ENCODE peak calls at places on chromosomes 1 and 21, in six cellular contexts. One of them, this sample, is unnamed.

GRCh38 chr1:12409676-12410075 is 179.8 kb downstream of the VPS13D start:
- DNase-seq in HFF-Myc: no peak
- DNase-seq in suprapubic skin: no peak
- DNase-seq in esophagus squamous epithelium: no peak
- DNase-seq in cardiac fibroblast: no peak
- DNase-seq in CD8-positive, alpha-beta memory T cell: no peak
- DNase-seq in this sample: no peak

GRCh38 chr1:104392552-104392951 is 642.9 kb downstream of the AMY1C start:
- DNase-seq in HFF-Myc: no peak
- DNase-seq in suprapubic skin: no peak
- DNase-seq in esophagus squamous epithelium: no peak
- DNase-seq in cardiac fibroblast: no peak
- DNase-seq in CD8-positive, alpha-beta memory T cell: no peak
- DNase-seq in this sample: no peak

GRCh38 chr1:58555393-58555792 is 8.9 kb upstream of the OMA1 start:
- DNase-seq in HFF-Myc: no peak
- DNase-seq in suprapubic skin: no peak
- DNase-seq in esophagus squamous epithelium: no peak
- DNase-seq in cardiac fibroblast: no peak
- DNase-seq in CD8-positive, alpha-beta memory T cell: no peak
- DNase-seq in this sample: no peak

GRCh38 chr1:185350027-185350442 is 33.0 kb upstream of the IVNS1ABP start:
- DNase-seq in HFF-Myc: no peak
- DNase-seq in suprapubic skin: no peak
- DNase-seq in esophagus squamous epithelium: no peak
- DNase-seq in cardiac fibroblast: no peak
- DNase-seq in CD8-positive, alpha-beta memory T cell: no peak
- DNase-seq in this sample: no peak

GRCh38 chr1:98669355-98670296 is 8.1 kb downstream of the SNX7 start:
- DNase-seq in HFF-Myc: no peak
- DNase-seq in suprapubic skin: no peak
- DNase-seq in esophagus squamous epithelium: no peak
- DNase-seq in cardiac fibroblast: peak; percentile 22
- DNase-seq in CD8-positive, alpha-beta memory T cell: no peak
- DNase-seq in this sample: no peak

GRCh38 chr1:204453141-204453772 is 41.3 kb downstream of the PIK3C2B start:
- DNase-seq in HFF-Myc: no peak
- DNase-seq in suprapubic skin: no peak
- DNase-seq in esophagus squamous epithelium: no peak
- DNase-seq in cardiac fibroblast: no peak
- DNase-seq in CD8-positive, alpha-beta memory T cell: peak; percentile 88
- DNase-seq in this sample: no peak

GRCh38 chr1:218304281-218305039 is 19.4 kb downstream of the RRP15 start:
- DNase-seq in HFF-Myc: no peak
- DNase-seq in suprapubic skin: no peak
- DNase-seq in esophagus squamous epithelium: no peak
- DNase-seq in cardiac fibroblast: peak; percentile 37
- DNase-seq in CD8-positive, alpha-beta memory T cell: no peak
- DNase-seq in this sample: peak; percentile 60

GRCh38 chr1:222880586-222880985 is 65.7 kb downstream of the DISP1 start:
- DNase-seq in HFF-Myc: no peak
- DNase-seq in suprapubic skin: no peak
- DNase-seq in esophagus squamous epithelium: no peak
- DNase-seq in cardiac fibroblast: peak; percentile 88
- DNase-seq in CD8-positive, alpha-beta memory T cell: peak; percentile 46
- DNase-seq in this sample: peak; percentile 37

GRCh38 chr1:29236743-29236992 is 346 bp downstream of the PTPRU start:
- DNase-seq in HFF-Myc: no peak
- DNase-seq in suprapubic skin: no peak
- DNase-seq in esophagus squamous epithelium: no peak
- DNase-seq in cardiac fibroblast: peak; percentile 33
- DNase-seq in CD8-positive, alpha-beta memory T cell: no peak
- DNase-seq in this sample: no peak

GRCh38 chr1:22625262-22625925 is 11.0 kb upstream of the C1QA start:
- DNase-seq in HFF-Myc: no peak
- DNase-seq in suprapubic skin: no peak
- DNase-seq in esophagus squamous epithelium: no peak
- DNase-seq in cardiac fibroblast: no peak
- DNase-seq in CD8-positive, alpha-beta memory T cell: no peak
- DNase-seq in this sample: no peak

GRCh38 chr1:78101514-78101913 is 55.7 kb downstream of the GIPC2 start:
- DNase-seq in HFF-Myc: peak; percentile 67
- DNase-seq in suprapubic skin: no peak
- DNase-seq in esophagus squamous epithelium: no peak
- DNase-seq in cardiac fibroblast: peak; percentile 97
- DNase-seq in CD8-positive, alpha-beta memory T cell: no peak
- DNase-seq in this sample: peak; percentile 83

GRCh38 chr1:5643360-5644090 is 348.7 kb downstream of the NPHP4 start:
- DNase-seq in HFF-Myc: no peak
- DNase-seq in suprapubic skin: no peak
- DNase-seq in esophagus squamous epithelium: no peak
- DNase-seq in cardiac fibroblast: no peak
- DNase-seq in CD8-positive, alpha-beta memory T cell: no peak
- DNase-seq in this sample: no peak

GRCh38 chr1:18323259-18323658 is 157.5 kb upstream of the KLHDC7A start:
- DNase-seq in HFF-Myc: no peak
- DNase-seq in suprapubic skin: no peak
- DNase-seq in esophagus squamous epithelium: no peak
- DNase-seq in cardiac fibroblast: no peak
- DNase-seq in CD8-positive, alpha-beta memory T cell: no peak
- DNase-seq in this sample: no peak

GRCh38 chr1:92538413-92539061 is 51.8 kb upstream of the GFI1 start:
- DNase-seq in HFF-Myc: no peak
- DNase-seq in suprapubic skin: no peak
- DNase-seq in esophagus squamous epithelium: no peak
- DNase-seq in cardiac fibroblast: peak; percentile 11
- DNase-seq in CD8-positive, alpha-beta memory T cell: no peak
- DNase-seq in this sample: no peak

GRCh38 chr1:110523011-110523410 is 4.0 kb upstream of the KCNA10 start:
- DNase-seq in HFF-Myc: no peak
- DNase-seq in suprapubic skin: no peak
- DNase-seq in esophagus squamous epithelium: no peak
- DNase-seq in cardiac fibroblast: peak; percentile 2
- DNase-seq in CD8-positive, alpha-beta memory T cell: no peak
- DNase-seq in this sample: no peak

GRCh38 chr1:47555841-47556616 is 118.2 kb downstream of the FOXD2 start:
- DNase-seq in HFF-Myc: no peak
- DNase-seq in suprapubic skin: no peak
- DNase-seq in esophagus squamous epithelium: no peak
- DNase-seq in cardiac fibroblast: no peak
- DNase-seq in CD8-positive, alpha-beta memory T cell: no peak
- DNase-seq in this sample: peak; percentile 21

GRCh38 chr1:156838972-156839371 is 19.9 kb downstream of the INSRR start:
- DNase-seq in HFF-Myc: no peak
- DNase-seq in suprapubic skin: no peak
- DNase-seq in esophagus squamous epithelium: no peak
- DNase-seq in cardiac fibroblast: peak; percentile 30
- DNase-seq in CD8-positive, alpha-beta memory T cell: peak; percentile 63
- DNase-seq in this sample: no peak

GRCh38 chr1:33654267-33654832 is 181.9 kb downstream of the ZSCAN20 start:
- DNase-seq in HFF-Myc: no peak
- DNase-seq in suprapubic skin: no peak
- DNase-seq in esophagus squamous epithelium: no peak
- DNase-seq in cardiac fibroblast: no peak
- DNase-seq in CD8-positive, alpha-beta memory T cell: no peak
- DNase-seq in this sample: peak; percentile 26

DNA sequence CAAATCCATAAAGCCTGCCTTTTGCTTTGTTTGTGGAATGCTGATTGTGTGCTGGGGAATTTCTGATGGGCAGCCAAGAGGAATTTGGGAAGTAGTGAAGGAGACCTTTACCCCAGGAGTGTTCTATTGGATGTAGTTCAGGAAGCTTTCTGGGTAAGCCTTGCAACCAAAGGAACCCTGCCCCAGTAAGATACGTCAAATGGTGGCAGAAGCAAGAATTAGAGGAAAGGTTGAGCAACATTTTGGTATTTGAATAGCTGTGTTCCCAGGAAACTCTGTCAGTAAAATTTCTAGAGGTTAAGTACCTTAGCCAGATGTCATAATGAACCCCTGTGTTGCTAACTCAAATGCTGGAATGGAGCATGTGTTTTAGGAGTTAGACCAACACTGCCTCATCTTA is 6.4 kb downstream of the MGST3 start:
- DNase-seq in HFF-Myc: no peak
- DNase-seq in suprapubic skin: no peak
- DNase-seq in esophagus squamous epithelium: no peak
- DNase-seq in cardiac fibroblast: peak; percentile 76
- DNase-seq in CD8-positive, alpha-beta memory T cell: no peak
- DNase-seq in this sample: no peak
- H3K4me3 ChIP-seq in HFF-Myc: no peak overlapping the region
- H3K4me3 ChIP-seq in suprapubic skin: no peak overlapping the region
- H3K4me3 ChIP-seq in esophagus squamous epithelium: no peak overlapping the region
- H3K4me3 ChIP-seq in cardiac fibroblast: no peak overlapping the region
- H3K4me3 ChIP-seq in CD8-positive, alpha-beta memory T cell: no peak overlapping the region
- H3K4me3 ChIP-seq in this sample: no peak overlapping the region

GRCh38 chr21:31444061-31444460 is 100.0 kb upstream of the TIAM1 start:
- DNase-seq in HFF-Myc: no peak
- DNase-seq in suprapubic skin: no peak
- DNase-seq in esophagus squamous epithelium: no peak
- DNase-seq in cardiac fibroblast: peak; percentile 42
- DNase-seq in CD8-positive, alpha-beta memory T cell: no peak
- DNase-seq in this sample: no peak
- H3K4me3 ChIP-seq in HFF-Myc: no peak overlapping the region
- H3K4me3 ChIP-seq in suprapubic skin: no peak overlapping the region
- H3K4me3 ChIP-seq in esophagus squamous epithelium: no peak overlapping the region
- H3K4me3 ChIP-seq in cardiac fibroblast: no peak overlapping the region
- H3K4me3 ChIP-seq in CD8-positive, alpha-beta memory T cell: no peak overlapping the region
- H3K4me3 ChIP-seq in this sample: no peak overlapping the region

GRCh38 chr1:197771904-197772561 is 3.2 kb downstream of the DENND1B start:
- DNase-seq in HFF-Myc: no peak
- DNase-seq in suprapubic skin: no peak
- DNase-seq in esophagus squamous epithelium: no peak
- DNase-seq in cardiac fibroblast: no peak
- DNase-seq in CD8-positive, alpha-beta memory T cell: no peak
- DNase-seq in this sample: no peak

GRCh38 chr1:197774691-197775281 is 494 bp downstream of the DENND1B start:
- DNase-seq in HFF-Myc: no peak
- DNase-seq in suprapubic skin: peak; percentile 71
- DNase-seq in esophagus squamous epithelium: no peak
- DNase-seq in cardiac fibroblast: peak; percentile 60
- DNase-seq in CD8-positive, alpha-beta memory T cell: peak; percentile 71
- DNase-seq in this sample: peak; percentile 72

GRCh38 chr1:197771388-197771787 is 3.9 kb downstream of the DENND1B start:
- DNase-seq in HFF-Myc: no peak
- DNase-seq in suprapubic skin: no peak
- DNase-seq in esophagus squamous epithelium: no peak
- DNase-seq in cardiac fibroblast: no peak
- DNase-seq in CD8-positive, alpha-beta memory T cell: no peak
- DNase-seq in this sample: no peak

GRCh38 chr1:197775282-197776262 is at the start of gene DENND1B:
- DNase-seq in HFF-Myc: no peak
- DNase-seq in suprapubic skin: peak; percentile 88
- DNase-seq in esophagus squamous epithelium: peak; percentile 43
- DNase-seq in cardiac fibroblast: peak; percentile 60
- DNase-seq in CD8-positive, alpha-beta memory T cell: peak; percentile 91
- DNase-seq in this sample: peak; percentile 72

GRCh38 chr1:197773856-197774255 is 1.4 kb downstream of the DENND1B start:
- DNase-seq in HFF-Myc: no peak
- DNase-seq in suprapubic skin: no peak
- DNase-seq in esophagus squamous epithelium: no peak
- DNase-seq in cardiac fibroblast: peak; percentile 25
- DNase-seq in CD8-positive, alpha-beta memory T cell: no peak
- DNase-seq in this sample: no peak
- H3K4me3 ChIP-seq in HFF-Myc: peak overlapping the region; percentile 57
- H3K4me3 ChIP-seq in suprapubic skin: peak overlapping the region; percentile 98
- H3K4me3 ChIP-seq in esophagus squamous epithelium: peak overlapping the region; percentile 75
- H3K4me3 ChIP-seq in cardiac fibroblast: peak overlapping the region; percentile 64
- H3K4me3 ChIP-seq in CD8-positive, alpha-beta memory T cell: peak overlapping the region; percentile 73
- H3K4me3 ChIP-seq in this sample: peak overlapping the region; percentile 65

DNA sequence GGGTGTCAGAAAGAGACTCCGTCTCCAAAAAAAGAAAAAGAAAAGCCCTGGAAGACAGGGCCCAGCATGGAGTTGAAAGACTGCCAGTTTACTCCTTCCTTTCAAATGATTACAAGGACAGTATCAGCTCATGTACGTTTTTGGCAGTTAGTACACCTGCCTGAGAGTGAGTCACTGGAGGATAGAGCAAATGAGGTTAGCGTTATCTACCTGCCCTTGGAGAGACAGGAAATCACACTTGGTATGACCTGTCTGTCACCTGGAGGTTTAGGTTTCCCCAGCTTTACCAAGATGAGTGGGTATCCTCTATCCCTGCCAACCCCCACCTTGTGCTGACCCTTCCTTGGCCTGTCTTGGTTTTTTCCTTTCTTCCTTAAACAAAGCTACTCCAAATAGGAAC is 96.8 kb upstream of the BMP8A start:
- DNase-seq in HFF-Myc: no peak
- DNase-seq in suprapubic skin: no peak
- DNase-seq in esophagus squamous epithelium: no peak
- DNase-seq in cardiac fibroblast: no peak
- DNase-seq in CD8-positive, alpha-beta memory T cell: no peak
- DNase-seq in this sample: no peak
- H3K4me3 ChIP-seq in HFF-Myc: no peak overlapping the region
- H3K4me3 ChIP-seq in suprapubic skin: no peak overlapping the region
- H3K4me3 ChIP-seq in esophagus squamous epithelium: no peak overlapping the region
- H3K4me3 ChIP-seq in cardiac fibroblast: no peak overlapping the region
- H3K4me3 ChIP-seq in CD8-positive, alpha-beta memory T cell: no peak overlapping the region
- H3K4me3 ChIP-seq in this sample: no peak overlapping the region

GRCh38 chr1:26412180-26412840 is 1.7 kb downstream of the LIN28A start:
- DNase-seq in HFF-Myc: no peak
- DNase-seq in suprapubic skin: no peak
- DNase-seq in esophagus squamous epithelium: no peak
- DNase-seq in cardiac fibroblast: no peak
- DNase-seq in CD8-positive, alpha-beta memory T cell: no peak
- DNase-seq in this sample: no peak
- H3K4me3 ChIP-seq in HFF-Myc: no peak overlapping the region
- H3K4me3 ChIP-seq in suprapubic skin: no peak overlapping the region
- H3K4me3 ChIP-seq in esophagus squamous epithelium: no peak overlapping the region
- H3K4me3 ChIP-seq in cardiac fibroblast: no peak overlapping the region
- H3K4me3 ChIP-seq in CD8-positive, alpha-beta memory T cell: no peak overlapping the region
- H3K4me3 ChIP-seq in this sample: no peak overlapping the region

DNA sequence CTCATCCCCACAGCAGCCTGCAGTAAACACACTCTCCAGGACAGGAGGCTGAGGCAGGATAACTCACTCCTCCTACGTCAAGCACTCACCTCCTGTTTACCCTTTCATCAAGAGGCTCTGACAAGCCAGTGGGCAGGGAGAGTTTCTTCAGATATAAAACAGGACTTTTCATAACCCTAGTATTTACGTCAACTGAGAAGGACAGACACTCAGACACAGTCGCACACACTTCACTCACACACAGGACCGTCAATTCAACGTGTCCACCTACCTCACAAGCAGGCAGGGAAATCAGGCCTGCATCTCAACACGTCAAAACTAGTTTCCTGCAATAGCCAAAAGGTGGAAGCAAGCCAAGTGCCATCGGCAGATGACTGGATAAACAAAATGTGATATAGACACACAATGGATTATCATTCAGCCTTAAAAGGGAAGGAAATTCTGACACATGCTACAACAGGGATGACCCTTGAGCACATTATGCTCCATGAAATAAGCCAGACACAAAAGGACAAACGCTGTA is 48.6 kb downstream of the ITPKB start:
- DNase-seq in HFF-Myc: no peak
- DNase-seq in suprapubic skin: no peak
- DNase-seq in esophagus squamous epithelium: no peak
- DNase-seq in cardiac fibroblast: no peak
- DNase-seq in CD8-positive, alpha-beta memory T cell: peak; percentile 71
- DNase-seq in this sample: no peak
- H3K4me3 ChIP-seq in HFF-Myc: no peak overlapping the region
- H3K4me3 ChIP-seq in suprapubic skin: no peak overlapping the region
- H3K4me3 ChIP-seq in esophagus squamous epithelium: no peak overlapping the region
- H3K4me3 ChIP-seq in cardiac fibroblast: no peak overlapping the region
- H3K4me3 ChIP-seq in CD8-positive, alpha-beta memory T cell: peak overlapping the region; percentile 28
- H3K4me3 ChIP-seq in this sample: no peak overlapping the region